ENCODE peak calls at places on chromosome 12, in four cellular contexts. Q, R, A and S are unnamed samples.

GRCh38 chr12:81517296-81517695 is 241.9 kb downstream of the PPFIA2 start:
- DNase-seq in Q (no peak), R (no peak), A (no peak), S (no peak)

GRCh38 chr12:71552728-71553501 is 110.7 kb downstream of the ZFC3H1 start:
- DNase-seq in R (no peak), Q (no peak), A (no peak), S (no peak)

GRCh38 chr12:121849660-121850059 is 9.0 kb downstream of the HPD start:
- DNase-seq in A (no peak), R (peak; percentile 94), Q (no peak), S (no peak)

GRCh38 chr12:123264642-123265041 is 7.0 kb downstream of the CDK2AP1 start:
- DNase-seq in Q (peak; percentile 58), R (no peak), A (no peak), S (no peak)

GRCh38 chr12:55659486-55660385 is 23.0 kb downstream of the OR10P1 start:
- DNase-seq in A (no peak), R (no peak), Q (peak; percentile 36), S (no peak)

GRCh38 chr12:116765271-116765670 is 27.2 kb downstream of the RNFT2 start:
- DNase-seq in Q (no peak), R (no peak), A (no peak), S (no peak)

GRCh38 chr12:1692895-1693294 is 2.0 kb downstream of the ADIPOR2 start:
- DNase-seq in R (peak; percentile 73), Q (no peak), A (no peak), S (no peak)

GRCh38 chr12:61894168-61894567 is 366.0 kb upstream of the USP15 start:
- DNase-seq in Q (no peak), A (no peak), R (no peak), S (no peak)

GRCh38 chr12:46830731-46831334 is 5.0 kb upstream of the SLC38A4 start:
- DNase-seq in R (no peak), Q (no peak), A (no peak), S (no peak)

GRCh38 chr12:123242083-123242904 is 9.1 kb downstream of the MTRFR start:
- DNase-seq in R (no peak), A (no peak), Q (no peak), S (no peak)

GRCh38 chr12:27176765-27177164 is 67.3 kb upstream of the STK38L start:
- DNase-seq in A (peak; percentile 83), R (peak; percentile 8), Q (no peak), S (no peak)

GRCh38 chr12:110717037-110717436 is 25.7 kb downstream of the PPP1CC start:
- DNase-seq in R (no peak), Q (no peak), A (no peak), S (no peak)

GRCh38 chr12:11654338-11654737 is 4.9 kb downstream of the ETV6 start:
- DNase-seq in A (no peak), Q (no peak), R (peak; percentile 37), S (no peak)

GRCh38 chr12:109950625-109951024 is 45.5 kb downstream of the GIT2 start:
- DNase-seq in R (no peak), A (no peak), Q (no peak), S (no peak)

GRCh38 chr12:5376591-5377207 is 55.2 kb upstream of the NTF3 start:
- DNase-seq in R (no peak), A (no peak), Q (no peak), S (no peak)

GRCh38 chr12:110739488-110739887 is 3.2 kb downstream of the PPP1CC start:
- DNase-seq in A (no peak), R (no peak), Q (no peak), S (no peak)

GRCh38 chr12:52914722-52915121 is 9.8 kb upstream of the KRT8 start:
- DNase-seq in Q (no peak), A (no peak), R (no peak), S (no peak)

GRCh38 chr12:62750941-62751843 is 183.8 kb downstream of the PPM1H start:
- DNase-seq in R (no peak), Q (no peak), A (no peak), S (no peak)

GRCh38 chr12:57418255-57418654 is 12.6 kb downstream of the R3HDM2 start:
- DNase-seq in R (no peak), A (no peak), Q (no peak), S (no peak)

GRCh38 chr12:128840862-128841468 is 12.3 kb upstream of the GLT1D1 start:
- DNase-seq in A (no peak), R (no peak), Q (no peak), S (no peak)

GRCh38 chr12:114408415-114408814 is 2.5 kb upstream of the TBX5 start:
- DNase-seq in R (no peak), A (no peak), Q (no peak), S (no peak)

GRCh38 chr12:114411081-114411836 is 5.3 kb upstream of the TBX5 start:
- DNase-seq in Q (no peak), A (no peak), R (no peak), S (no peak)

GRCh38 chr12:114407566-114408411 is 1.8 kb upstream of the TBX5 start:
- DNase-seq in R (no peak), Q (no peak), A (no peak), S (no peak)

GRCh38 chr12:114408881-114409795 is 3.2 kb upstream of the TBX5 start:
- DNase-seq in R (no peak), A (no peak), Q (no peak), S (no peak)

DNA sequence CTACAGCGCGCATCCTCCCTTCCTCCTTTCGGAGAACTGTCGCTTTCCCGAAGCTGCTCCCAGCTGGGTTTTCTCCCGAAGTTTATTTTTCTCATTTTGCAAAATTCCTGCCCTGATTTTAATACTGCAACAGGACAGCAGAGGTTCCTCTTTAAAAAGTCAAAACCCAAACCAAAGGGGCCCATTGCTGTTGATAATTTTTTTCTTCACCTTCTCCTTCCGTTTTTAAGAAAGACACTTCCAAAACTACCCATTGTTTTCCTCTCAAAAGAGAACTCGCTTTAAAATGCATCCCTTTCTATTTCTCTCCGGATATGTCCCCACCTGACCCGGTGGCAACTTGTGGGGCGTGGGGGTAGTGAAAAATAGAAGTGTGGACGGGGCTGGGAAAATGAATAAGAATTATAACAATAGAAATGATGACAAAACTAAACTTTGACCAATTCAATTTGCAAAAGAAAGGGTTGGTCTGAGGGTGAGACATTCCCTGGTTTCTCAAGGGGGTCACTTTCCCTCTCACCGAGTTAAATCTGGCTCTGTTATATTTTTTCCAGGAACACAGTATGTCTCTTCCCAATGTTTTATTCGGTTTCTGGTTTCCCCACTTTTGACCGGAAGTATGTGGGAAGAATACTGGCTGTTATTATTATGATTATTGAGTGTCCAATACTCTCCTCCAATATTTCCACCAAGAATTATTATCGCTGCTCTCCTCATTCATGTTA is 4.0 kb upstream of the TBX5 start:
- DNase-seq in A (no peak), R (no peak), Q (no peak), S (no peak)
- TF ChIP-seq CTCF in A (no peak), R (no peak), Q (no peak), S (no peak)

GRCh38 chr12:77847060-77847541 is 16.4 kb downstream of the NAV3 start:
- DNase-seq in R (no peak), A (peak; percentile 17), Q (no peak), S (no peak)
- H3K27ac ChIP-seq in R (no peak overlapping the region), A (peak overlapping the region; percentile 44), Q (peak overlapping the region; percentile 75), S (no peak overlapping the region)

DNA sequence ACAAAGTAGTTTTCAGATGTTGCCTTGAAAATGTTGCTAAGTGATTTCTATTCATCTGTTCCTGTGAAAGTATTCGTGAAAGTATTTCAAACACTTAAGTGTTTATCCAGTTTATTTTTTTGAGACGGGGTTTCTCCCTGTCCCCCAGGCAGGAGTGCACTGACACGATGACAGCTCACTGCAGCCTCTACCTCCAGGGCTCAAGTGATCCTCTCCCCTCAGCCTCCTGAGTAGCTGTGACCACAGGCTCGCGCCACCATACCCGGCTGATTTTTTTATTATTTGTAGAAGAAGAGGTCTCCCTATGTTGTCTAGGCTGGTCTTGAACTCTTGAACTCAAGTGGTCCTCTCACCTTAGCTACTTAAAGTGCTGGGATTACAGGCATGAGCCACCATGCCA is 1.7 kb downstream of the ZDHHC17 start:
- DNase-seq in R (no peak), Q (no peak), A (no peak), S (no peak)
- TF ChIP-seq POLR2AphosphoS5 in R (no peak), Q (no peak), A (no peak), S (no peak)

DNA sequence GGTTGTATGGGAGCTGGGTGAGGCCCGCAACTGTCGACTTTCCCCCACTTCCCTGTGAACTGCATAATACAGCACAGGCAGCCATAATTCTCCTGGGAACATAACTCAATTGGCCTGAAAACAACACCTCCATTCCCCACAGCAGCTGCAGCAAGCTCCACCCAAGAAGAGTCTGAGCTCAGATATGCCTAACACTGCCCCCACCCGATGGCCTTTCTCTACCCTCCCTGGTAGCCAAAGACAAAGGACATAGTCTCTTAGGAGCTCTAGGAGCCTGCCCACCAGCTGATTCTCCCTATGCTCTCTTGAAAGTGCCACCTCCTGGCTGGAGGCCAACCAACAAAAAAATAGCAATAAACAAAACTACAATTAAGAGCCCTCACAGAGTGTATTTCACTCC is 542.7 kb upstream of the LMO3 start:
- DNase-seq in Q (no peak), A (no peak), R (no peak), S (no peak)
- TF ChIP-seq CTCF in Q (no peak), A (no peak), R (no peak), S (no peak)

GRCh38 chr12:7066596-7066995 is 6.1 kb downstream of the C1S start:
- DNase-seq in R (no peak), Q (no peak), A (no peak), S (no peak)

GRCh38 chr12:7069386-7069785 is 8.9 kb downstream of the C1S start:
- DNase-seq in A (no peak), Q (no peak), R (no peak), S (no peak)

GRCh38 chr12:7067096-7067495 is 6.6 kb downstream of the C1S start:
- DNase-seq in A (no peak), R (no peak), Q (no peak), S (no peak)

GRCh38 chr12:7068240-7068993 is 7.9 kb downstream of the C1S start:
- DNase-seq in A (no peak), R (no peak), Q (no peak), S (no peak)

GRCh38 chr12:7068994-7069346 is 8.5 kb downstream of the C1S start:
- DNase-seq in A (no peak), R (no peak), Q (no peak), S (no peak)
- H3K27ac ChIP-seq in A (no peak overlapping the region), R (no peak overlapping the region), Q (no peak overlapping the region), S (peak overlapping the region; percentile 33)